ENCODE peak calls at places on chromosome 11, in ten cellular contexts. B is heart right ventricle, S is psoas muscle, O is testis, F is PC-9, E is right lobe of liver, C is HepG2, V is MM.1S, J is neural progenitor cell, I is astrocyte. A is an unnamed sample.

GRCh38 chr11:18254781-18255361 is 6.4 kb upstream of the SAA2 start:
- DNase-seq in B (no peak), S (no peak), O (no peak), F (no peak), E (no peak), C (no peak), V (no peak), J (no peak), I (no peak), A (no peak)

GRCh38 chr11:74330065-74330858 is 18.8 kb upstream of the P4HA3 start:
- DNase-seq in B (no peak), S (no peak), O (no peak), F (peak; percentile 47), E (no peak), C (no peak), V (no peak), J (no peak), I (peak; percentile 78), A (no peak)

GRCh38 chr11:46239801-46240061 is 37.7 kb upstream of the CREB3L1 start:
- DNase-seq in B (no peak), S (no peak), O (no peak), F (no peak), E (no peak), C (no peak), V (no peak), J (no peak), I (peak; percentile 62), A (peak; percentile 45)

GRCh38 chr11:78807351-78807750 is 232.7 kb upstream of the NARS2 start:
- DNase-seq in B (no peak), S (no peak), O (no peak), F (no peak), E (no peak), C (no peak), V (no peak), J (no peak), I (no peak), A (no peak)

GRCh38 chr11:17475666-17476316 is 854 bp downstream of the ABCC8 start:
- DNase-seq in B (no peak), S (no peak), O (no peak), F (no peak), E (no peak), C (no peak), V (no peak), J (peak; percentile 70), I (no peak), A (peak; percentile 45)

GRCh38 chr11:101126551-101127347 is 2.9 kb downstream of the PGR start:
- DNase-seq in B (peak; percentile 41), S (peak; percentile 21), O (peak; percentile 69), F (no peak), E (no peak), C (no peak), V (peak; percentile 26), J (peak; percentile 58), I (no peak), A (no peak)

GRCh38 chr11:32068134-32068533 is 22.7 kb upstream of the RCN1 start:
- DNase-seq in B (no peak), S (no peak), O (no peak), F (no peak), E (no peak), C (no peak), V (no peak), J (no peak), I (peak; percentile 66), A (no peak)

GRCh38 chr11:129723964-129724291 is 91.7 kb upstream of the TMEM45B start:
- DNase-seq in B (no peak), S (no peak), O (no peak), F (no peak), E (no peak), C (no peak), V (no peak), J (no peak), I (no peak), A (no peak)

GRCh38 chr11:92455221-92455790 is 230.7 kb downstream of the FAT3 start:
- DNase-seq in B (no peak), S (no peak), O (no peak), F (no peak), E (no peak), C (no peak), V (no peak), J (no peak), I (no peak), A (no peak)

GRCh38 chr11:19673924-19674390 is 38.7 kb upstream of the NAV2 start:
- DNase-seq in B (peak; percentile 81), S (peak; percentile 80), O (peak; percentile 74), F (no peak), E (no peak), C (no peak), V (no peak), J (peak; percentile 77), I (peak; percentile 36), A (peak; percentile 16)
- H3K27ac ChIP-seq in B (peak overlapping the region; percentile 72), S (peak overlapping the region; percentile 53), O (no peak overlapping the region), F (peak overlapping the region; percentile 25), E (no peak overlapping the region), C (no peak overlapping the region), V (no peak overlapping the region), J (no peak overlapping the region), I (no peak overlapping the region), A (no peak overlapping the region)

DNA sequence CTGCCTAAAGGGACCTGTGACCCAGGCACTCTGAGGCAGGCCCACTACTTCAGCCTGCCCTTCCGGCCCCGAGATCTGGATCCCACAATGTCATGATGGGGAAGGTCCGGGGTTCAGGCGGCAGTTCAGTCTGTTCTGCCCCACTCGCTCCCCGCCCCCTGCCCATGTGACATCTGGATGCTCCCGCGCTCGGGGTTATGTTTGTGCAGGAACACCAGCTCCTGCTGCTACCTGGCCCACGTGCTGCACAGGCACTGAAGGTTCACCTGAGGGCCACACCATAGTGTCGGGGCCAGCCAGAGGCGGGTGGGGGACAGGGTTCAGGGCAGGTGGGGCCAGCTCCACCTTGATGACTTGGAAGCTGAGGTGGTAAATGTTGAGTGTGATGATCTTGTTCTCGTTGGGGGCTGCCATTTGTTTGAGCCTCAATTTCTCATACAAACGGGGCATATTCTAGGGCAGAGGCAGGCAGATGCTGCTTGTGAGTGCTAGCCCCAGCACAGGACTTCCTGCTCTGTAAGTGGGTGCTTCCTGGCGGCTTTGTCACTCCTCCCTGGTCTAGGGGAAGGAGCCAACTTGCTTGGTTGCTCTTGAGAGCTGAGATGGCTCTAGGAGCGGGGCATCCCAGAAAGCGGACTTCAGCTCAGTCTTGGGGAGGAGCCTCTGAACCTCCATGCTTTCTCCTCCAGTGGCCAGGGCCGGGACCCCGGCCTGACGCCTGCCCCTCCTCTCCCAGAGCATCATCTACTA is 4.3 kb upstream of the SIPA1 start:
- DNase-seq in B (no peak), S (no peak), O (no peak), F (peak; percentile 22), E (peak; percentile 79), C (no peak), V (no peak), J (no peak), I (no peak), A (no peak)
- H3K36me3 ChIP-seq in B (peaks cover 85% of the 10 kb centered on the region), S (peaks cover 84% of the 10 kb centered on the region), O (no peaks in the 10 kb centered on the region), F (peaks cover 33% of the 10 kb centered on the region), E (peaks cover 46% of the 10 kb centered on the region), C (peaks cover 43% of the 10 kb centered on the region), V (peaks cover 6% of the 10 kb centered on the region), J (no peaks in the 10 kb centered on the region), I (peaks cover 21% of the 10 kb centered on the region), A (peaks cover 60% of the 10 kb centered on the region)

GRCh38 chr11:63569570-63569969 is 6.4 kb upstream of the PLAAT2 start:
- DNase-seq in B (no peak), S (no peak), O (no peak), F (no peak), E (no peak), C (no peak), V (no peak), J (no peak), I (no peak), A (no peak)

GRCh38 chr11:63574856-63575602 is 11.8 kb upstream of the PLAAT2 start:
- DNase-seq in B (peak; percentile 31), S (peak; percentile 56), O (peak; percentile 27), F (no peak), E (peak; percentile 89), C (peak; percentile 76), V (no peak), J (no peak), I (no peak), A (no peak)

GRCh38 chr11:63573881-63574855 is 11.0 kb upstream of the PLAAT2 start:
- DNase-seq in B (peak; percentile 69), S (peak; percentile 22), O (peak; percentile 68), F (no peak), E (peak; percentile 59), C (peak; percentile 78), V (peak; percentile 80), J (no peak), I (peak; percentile 55), A (peak; percentile 9)

GRCh38 chr11:63567044-63567840 is 4.1 kb upstream of the PLAAT2 start:
- DNase-seq in B (peak; percentile 50), S (no peak), O (peak; percentile 61), F (peak; percentile 96), E (no peak), C (peak; percentile 32), V (peak; percentile 73), J (no peak), I (peak; percentile 93), A (no peak)

DNA sequence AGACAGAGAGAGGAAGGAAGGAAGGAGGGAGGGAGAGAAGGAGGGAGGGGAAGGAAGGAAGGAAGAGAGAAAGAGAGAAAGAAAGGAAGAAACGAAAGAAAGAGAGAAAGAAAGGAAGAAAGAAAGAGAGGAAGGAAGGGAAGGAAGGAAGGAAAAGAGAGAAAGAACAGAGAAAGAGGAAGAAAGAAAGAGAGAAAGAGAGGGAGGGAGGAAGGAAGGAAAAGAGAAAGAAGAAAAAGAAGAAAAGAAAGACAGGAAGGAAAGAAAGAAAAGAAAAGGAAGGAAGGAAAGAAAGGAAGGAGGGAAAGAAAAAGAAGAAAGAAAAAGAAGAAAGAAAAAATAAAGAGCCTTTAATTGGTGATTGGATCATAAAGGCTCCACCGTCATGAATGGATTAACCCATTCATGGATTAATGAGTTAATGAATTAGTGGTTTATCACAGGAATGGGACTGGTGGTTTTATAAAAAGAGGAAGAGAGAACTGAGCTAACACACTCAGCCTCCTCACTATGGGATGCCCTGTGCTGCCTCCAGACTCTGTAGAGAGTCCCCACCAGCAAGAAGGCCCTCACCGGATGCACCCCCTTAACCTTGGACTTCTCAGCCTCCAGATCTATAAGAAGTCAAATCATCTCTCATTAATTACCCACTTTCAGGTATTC is 9.0 kb upstream of the PLAAT2 start:
- DNase-seq in B (no peak), S (no peak), O (peak; percentile 10), F (no peak), E (no peak), C (no peak), V (no peak), J (no peak), I (no peak), A (no peak)
- TF ChIP-seq CTCF in B (no peak), S (no peak), O (no peak), F (no peak), E (no peak), C (no peak), V (no peak), J (no peak), I (no peak), A (no peak)

DNA sequence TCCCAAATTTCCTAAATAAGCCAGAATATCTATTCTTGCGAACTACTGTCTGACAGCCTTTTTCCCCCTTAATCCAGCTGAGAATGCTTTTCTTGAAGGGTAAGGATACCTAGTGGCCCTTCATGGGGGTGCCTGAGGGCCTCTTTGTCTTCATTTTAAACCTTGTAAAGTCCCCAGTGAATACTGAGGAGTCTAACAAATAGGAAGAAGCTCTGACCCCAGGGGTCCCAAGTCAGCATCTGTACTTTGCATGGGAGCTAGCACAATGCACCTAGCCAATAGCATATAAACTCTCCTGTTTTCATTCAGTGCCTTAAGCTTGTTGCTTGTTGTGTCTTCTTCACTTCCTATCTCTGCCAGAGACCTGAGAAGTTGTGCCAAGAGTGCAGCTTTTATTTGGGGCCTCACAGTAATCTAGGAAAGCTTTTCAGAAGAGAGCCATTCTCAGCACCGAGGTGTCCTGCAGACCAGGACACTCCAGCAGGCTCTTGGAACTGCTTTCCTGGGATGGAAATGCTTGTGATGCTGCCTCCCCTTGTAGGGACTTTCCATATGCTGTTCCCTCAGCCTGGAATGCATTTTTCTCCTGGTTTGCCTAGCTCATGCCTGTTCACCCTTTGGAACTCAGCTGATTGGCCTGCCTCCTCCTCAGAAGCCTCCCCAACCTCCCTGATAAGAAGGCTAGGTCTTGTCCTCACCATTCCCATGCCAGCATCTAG is 37.2 kb downstream of the BMAL1 start:
- DNase-seq in B (no peak), S (no peak), O (no peak), F (no peak), E (no peak), C (no peak), V (no peak), J (peak; percentile 57), I (no peak), A (no peak)
- H3K27ac ChIP-seq in B (no peak overlapping the region), S (no peak overlapping the region), O (no peak overlapping the region), F (no peak overlapping the region), E (no peak overlapping the region), C (no peak overlapping the region), V (no peak overlapping the region), J (peak overlapping the region; percentile 58), I (no peak overlapping the region), A (no peak overlapping the region)

A was measured in WERI-Rb-1.